ENCODE peak calls at places on chromosomes 2 and 18, in seven cellular contexts. A is OCI-LY7; Y is breast epithelium; C is pancreas; V is mammary epithelial cell; T is CD4-positive, CD25-positive, alpha-beta regulatory T cell; X is NT2/D1. D is an unnamed sample.

GRCh38 chr2:144509548-144510205 is 10.2 kb downstream of the ZEB2 start:
- DNase-seq in T (no peak), C (no peak), A (no peak), V (no peak), Y (no peak), X (no peak), D (no peak)

GRCh38 chr2:10257500-10258147 is 45.1 kb upstream of the HPCAL1 start:
- DNase-seq in C (no peak), Y (no peak), T (no peak), A (no peak), X (no peak), V (no peak), D (no peak)

GRCh38 chr18:38330573-38330972 is 765.0 kb upstream of the CELF4 start:
- DNase-seq in T (no peak), Y (no peak), C (no peak), X (no peak), A (no peak), V (peak; percentile 8), D (no peak)

GRCh38 chr2:115739574-115739973 is 1297.1 kb downstream of the DPP10 start:
- DNase-seq in A (peak; percentile 0), T (no peak), V (no peak), X (peak; percentile 32), C (no peak), Y (no peak), D (no peak)

GRCh38 chr2:3604207-3604877 is 9.4 kb downstream of the COLEC11 start:
- DNase-seq in V (no peak), C (no peak), A (no peak), X (no peak), T (no peak), Y (no peak), D (no peak)

GRCh38 chr18:49968649-49969309 is 155.4 kb upstream of the ACAA2 start:
- DNase-seq in V (no peak), Y (no peak), A (no peak), X (no peak), T (no peak), C (no peak), D (no peak)

GRCh38 chr2:160651416-160652200 is 158.0 kb upstream of the RBMS1 start:
- DNase-seq in A (no peak), C (no peak), X (no peak), V (no peak), Y (no peak), T (no peak), D (no peak)

GRCh38 chr2:188332619-188333018 is 40.9 kb downstream of the GULP1 start:
- DNase-seq in V (no peak), T (no peak), C (no peak), Y (no peak), X (no peak), A (no peak), D (no peak)

GRCh38 chr2:74702001-74702715 is 48.1 kb downstream of the SEMA4F start:
- DNase-seq in V (no peak), X (no peak), T (no peak), Y (no peak), C (no peak), A (no peak), D (no peak)

GRCh38 chr2:33371304-33372090 is 105.0 kb upstream of the RASGRP3 start:
- DNase-seq in Y (no peak), X (no peak), A (no peak), C (no peak), T (no peak), V (no peak), D (no peak)

GRCh38 chr2:18311413-18311812 is 249.0 kb downstream of the RDH14 start:
- DNase-seq in X (no peak), A (no peak), C (no peak), T (no peak), Y (no peak), V (no peak), D (no peak)

GRCh38 chr18:23138470-23138869 is 3.2 kb downstream of the CABLES1 start:
- DNase-seq in T (no peak), C (peak; percentile 49), X (no peak), V (no peak), A (peak; percentile 28), Y (no peak), D (no peak)

GRCh38 chr18:31486165-31486564 is 11.8 kb upstream of the DSG2 start:
- DNase-seq in X (no peak), T (no peak), V (peak; percentile 83), A (no peak), C (no peak), Y (no peak), D (no peak)

GRCh38 chr2:41924024-41924423 is 123.8 kb upstream of the PKDCC start:
- DNase-seq in X (no peak), A (no peak), Y (no peak), V (no peak), C (no peak), T (no peak), D (no peak)

GRCh38 chr2:217790195-217790594 is 212.6 kb downstream of the TNS1 start:
- DNase-seq in X (no peak), C (no peak), A (peak; percentile 11), Y (no peak), T (peak; percentile 59), V (no peak), D (no peak)

GRCh38 chr2:181780159-181781081 is 100.1 kb upstream of the NEUROD1 start:
- DNase-seq in A (no peak), C (no peak), V (no peak), T (no peak), Y (peak; percentile 47), X (no peak), D (no peak)

GRCh38 chr2:21039080-21039556 is 4.8 kb downstream of the APOB start:
- DNase-seq in Y (no peak), X (no peak), T (no peak), A (no peak), V (no peak), C (no peak), D (no peak)

GRCh38 chr2:10753876-10754275 is 32.4 kb downstream of the ATP6V1C2 start:
- DNase-seq in V (no peak), A (no peak), X (no peak), Y (no peak), C (no peak), T (no peak), D (no peak)

DNA sequence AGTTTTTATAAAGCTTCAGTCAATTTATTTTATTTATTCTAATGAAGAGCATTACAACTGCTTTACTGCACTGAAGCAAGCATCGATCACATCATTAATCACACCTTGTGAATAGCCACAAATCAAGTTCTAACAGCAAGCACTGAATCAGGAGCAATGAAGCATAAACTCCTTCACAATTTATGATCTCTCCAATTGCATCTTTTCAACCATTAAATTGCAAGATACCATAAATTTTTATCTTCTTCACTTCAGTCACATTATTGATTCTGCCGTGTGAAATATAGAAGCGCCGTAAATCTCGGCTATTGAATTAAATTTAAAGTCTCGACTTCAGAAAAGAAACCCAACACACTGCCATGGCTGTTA is 298.7 kb downstream of the CDCA7 start:
- DNase-seq in V (no peak), T (no peak), X (no peak), A (no peak), Y (no peak), C (no peak), D (no peak)
- H3K4me1 ChIP-seq in V (peaks cover 49% of the 10 kb centered on the region), T (no peaks in the 10 kb centered on the region), X (peaks cover 3% of the 10 kb centered on the region), A (no peaks in the 10 kb centered on the region), Y (no peaks in the 10 kb centered on the region), C (no peaks in the 10 kb centered on the region), D (no peaks in the 10 kb centered on the region)

GRCh38 chr2:25339121-25339738 is 2.5 kb downstream of the DNMT3A start:
- DNase-seq in Y (no peak), V (no peak), A (no peak), X (no peak), T (no peak), C (no peak), D (no peak)
- H3K4me1 ChIP-seq in Y (no peaks in the 10 kb centered on the region), V (peaks cover 8% of the 10 kb centered on the region), A (peaks cover 10% of the 10 kb centered on the region), X (peaks cover 19% of the 10 kb centered on the region), T (peaks cover 71% of the 10 kb centered on the region), C (peaks cover 6% of the 10 kb centered on the region), D (peaks cover 68% of the 10 kb centered on the region)

DNA sequence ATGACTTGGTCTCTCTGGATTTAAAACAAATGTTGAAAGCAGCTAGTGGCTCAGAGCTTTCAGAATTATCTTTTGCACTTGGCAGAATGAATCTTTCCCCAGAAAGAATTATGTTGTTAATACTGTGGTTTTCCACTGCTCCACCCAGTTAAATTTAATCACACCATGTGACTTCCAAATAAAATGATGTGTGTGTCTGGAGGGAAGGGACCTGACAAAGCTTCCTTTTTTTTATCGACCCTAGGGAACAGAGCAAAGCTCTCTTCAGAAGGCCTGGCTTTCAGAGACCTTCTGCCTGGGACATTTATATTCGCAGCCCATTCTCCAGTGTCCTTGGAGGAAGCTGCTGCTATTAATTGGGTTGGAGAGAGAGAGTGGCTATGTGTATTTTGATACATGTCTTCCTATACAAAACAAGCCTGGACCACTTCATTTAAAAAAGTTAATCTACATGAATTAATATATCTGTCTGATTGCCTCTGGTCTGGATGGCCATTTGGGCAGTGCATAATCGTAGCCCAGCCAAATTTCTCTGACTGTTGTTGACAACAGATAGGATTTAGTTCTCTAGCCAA is 233.7 kb downstream of the PRKCE start:
- DNase-seq in X (no peak), Y (no peak), C (no peak), A (no peak), V (no peak), T (no peak), D (no peak)
- H3K4me1 ChIP-seq in X (peaks cover 3% of the 10 kb centered on the region), Y (peaks cover 8% of the 10 kb centered on the region), C (no peaks in the 10 kb centered on the region), A (peaks cover 6% of the 10 kb centered on the region), V (no peaks in the 10 kb centered on the region), T (no peaks in the 10 kb centered on the region), D (peaks cover 18% of the 10 kb centered on the region)

GRCh38 chr2:239324456-239324855 is 76.4 kb downstream of the HDAC4 start:
- DNase-seq in C (no peak), T (no peak), A (no peak), Y (no peak), V (no peak), X (no peak), D (no peak)
- H3K4me1 ChIP-seq in C (peaks cover 9% of the 10 kb centered on the region), T (peaks cover 54% of the 10 kb centered on the region), A (no peaks in the 10 kb centered on the region), Y (no peaks in the 10 kb centered on the region), V (peaks cover 8% of the 10 kb centered on the region), X (peaks cover 3% of the 10 kb centered on the region), D (peaks cover 87% of the 10 kb centered on the region)

GRCh38 chr2:105787376-105788318 is 42.9 kb downstream of the NCK2 start:
- DNase-seq in X (no peak), Y (no peak), V (no peak), A (peak; percentile 80), C (no peak), T (peak; percentile 77), D (no peak)
- H3K4me1 ChIP-seq in X (no peaks in the 10 kb centered on the region), Y (peaks cover 10% of the 10 kb centered on the region), V (peaks cover 40% of the 10 kb centered on the region), A (peaks cover 31% of the 10 kb centered on the region), C (no peaks in the 10 kb centered on the region), T (peaks cover 93% of the 10 kb centered on the region), D (peaks cover 98% of the 10 kb centered on the region)

DNA sequence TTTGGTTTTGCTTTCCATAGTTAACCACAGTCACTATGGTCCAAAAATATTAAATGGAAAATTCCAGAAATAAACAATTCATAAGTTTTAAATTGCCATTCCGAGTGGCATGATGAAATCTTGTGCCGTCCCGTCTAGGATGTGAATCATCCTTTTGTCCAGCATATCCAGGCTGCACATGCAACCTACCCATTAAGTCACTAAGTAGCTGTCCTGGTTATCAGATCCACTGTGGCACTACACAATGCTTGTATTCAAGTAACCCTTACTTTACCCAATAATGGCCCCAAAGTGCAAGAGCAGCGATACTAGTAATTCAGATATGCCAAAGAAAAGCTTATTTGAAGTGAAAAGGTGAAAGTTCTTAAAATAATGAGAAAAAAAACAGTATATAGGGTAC is 10.7 kb downstream of the USP34 start:
- DNase-seq in A (no peak), T (no peak), Y (no peak), X (no peak), V (peak; percentile 78), C (no peak), D (no peak)
- H3K4me1 ChIP-seq in A (peaks cover 100% of the 10 kb centered on the region), T (peaks cover 65% of the 10 kb centered on the region), Y (no peaks in the 10 kb centered on the region), X (no peaks in the 10 kb centered on the region), V (peaks cover 15% of the 10 kb centered on the region), C (no peaks in the 10 kb centered on the region), D (peaks cover 44% of the 10 kb centered on the region)

D was measured in CD8-positive, alpha-beta T cell.